ENCODE peak calls at places on chromosomes 16 and 17, in five cellular contexts. Q is PC-9, P is astrocyte, S is neuronal stem cell, H is MM.1S. U is an unnamed sample.

GRCh38 chr17:1275962-1276736 is 3.3 kb upstream of the TRARG1 start:
- DNase-seq in Q (peak), P (no peak), S (peak), H (peak), U (peak)

GRCh38 chr17:2240541-2240940 is 63.0 kb downstream of the SMG6 start:
- DNase-seq in Q (no peak), P (no peak), S (no peak), H (no peak), U (no peak)

GRCh38 chr17:30433514-30433913 is 43.7 kb upstream of the GOSR1 start:
- DNase-seq in Q (peak), P (peak), S (no peak), H (no peak), U (peak)

GRCh38 chr17:57420674-57421392 is 164.5 kb downstream of the MSI2 start:
- DNase-seq in Q (no peak), P (no peak), S (no peak), H (no peak), U (peak)

GRCh38 chr16:9364721-9365693 is 273.6 kb downstream of the HAPSTR1 start:
- DNase-seq in Q (no peak), P (no peak), S (no peak), H (no peak), U (peak)

GRCh38 chr16:19450186-19450585 is 32.5 kb downstream of the TMC5 start:
- DNase-seq in Q (no peak), P (no peak), S (no peak), H (no peak), U (no peak)

GRCh38 chr17:39674702-39675389 is 6.6 kb downstream of the PNMT start:
- DNase-seq in Q (peak), P (no peak), S (no peak), H (no peak), U (peak)

GRCh38 chr17:34308376-34308775 is 10.9 kb upstream of the CCL8 start:
- DNase-seq in Q (no peak), P (no peak), S (no peak), H (no peak), U (no peak)

GRCh38 chr17:79811036-79811887 is 14.4 kb upstream of the CBX8 start:
- DNase-seq in Q (no peak), P (no peak), S (no peak), H (no peak), U (peak)

GRCh38 chr16:27980076-27980775 is 83.3 kb downstream of the GSG1L start:
- DNase-seq in Q (no peak), P (no peak), S (no peak), H (no peak), U (no peak)

GRCh38 chr17:34307110-34307509 is 12.1 kb upstream of the CCL8 start:
- DNase-seq in Q (no peak), P (no peak), S (no peak), H (no peak), U (no peak)

GRCh38 chr16:3157229-3158013 is 22.6 kb downstream of the ZNF213 start:
- DNase-seq in Q (peak), P (peak), S (peak), H (no peak), U (peak)

GRCh38 chr17:63645775-63646491 is 23.7 kb downstream of the MAP3K3 start:
- DNase-seq in Q (peak), P (peak), S (no peak), H (no peak), U (no peak)

GRCh38 chr17:59643159-59643857 is 23.6 kb downstream of the CLTC start:
- DNase-seq in Q (no peak), P (peak), S (no peak), H (no peak), U (no peak)

GRCh38 chr17:1122681-1123396 is 56.9 kb downstream of the ABR start:
- DNase-seq in Q (peak), P (peak), S (no peak), H (peak), U (peak)

GRCh38 chr17:70242781-70243437 is 73.6 kb downstream of the KCNJ2 start:
- DNase-seq in Q (no peak), P (peak), S (no peak), H (no peak), U (no peak)

GRCh38 chr17:44878627-44879221 is 20.5 kb downstream of the EFTUD2 start:
- DNase-seq in Q (no peak), P (peak), S (no peak), H (peak), U (peak)

GRCh38 chr16:81810894-81811538 is 31.9 kb downstream of the PLCG2 start:
- DNase-seq in Q (no peak), P (no peak), S (no peak), H (peak), U (no peak)

GRCh38 chr16:68083861-68084503 is 1.2 kb upstream of the NFATC3 start:
- DNase-seq in Q (peak), P (peak), S (peak), H (no peak), U (peak)

GRCh38 chr17:41451154-41451728 is 10.5 kb upstream of the KRT38 start:
- DNase-seq in Q (no peak), P (peak), S (no peak), H (no peak), U (no peak)

GRCh38 chr17:40936437-40936971 is 942 bp downstream of the KRT23 start:
- DNase-seq in Q (no peak), P (no peak), S (no peak), H (no peak), U (peak)

GRCh38 chr17:61196302-61196704 is 203.3 kb upstream of the TBX2 start:
- DNase-seq in Q (no peak), P (no peak), S (no peak), H (no peak), U (no peak)

GRCh38 chr17:32490101-32490482 is 3.3 kb downstream of the CDK5R1 start:
- DNase-seq in Q (no peak), P (no peak), S (no peak), H (no peak), U (no peak)

GRCh38 chr17:32493581-32494513 is 7.1 kb downstream of the CDK5R1 start:
- DNase-seq in Q (no peak), P (no peak), S (no peak), H (no peak), U (no peak)

GRCh38 chr17:32491371-32492280 is 4.8 kb downstream of the CDK5R1 start:
- DNase-seq in Q (no peak), P (no peak), S (no peak), H (no peak), U (no peak)

GRCh38 chr17:32492648-32493289 is 6.0 kb downstream of the CDK5R1 start:
- DNase-seq in Q (no peak), P (no peak), S (no peak), H (no peak), U (no peak)

DNA sequence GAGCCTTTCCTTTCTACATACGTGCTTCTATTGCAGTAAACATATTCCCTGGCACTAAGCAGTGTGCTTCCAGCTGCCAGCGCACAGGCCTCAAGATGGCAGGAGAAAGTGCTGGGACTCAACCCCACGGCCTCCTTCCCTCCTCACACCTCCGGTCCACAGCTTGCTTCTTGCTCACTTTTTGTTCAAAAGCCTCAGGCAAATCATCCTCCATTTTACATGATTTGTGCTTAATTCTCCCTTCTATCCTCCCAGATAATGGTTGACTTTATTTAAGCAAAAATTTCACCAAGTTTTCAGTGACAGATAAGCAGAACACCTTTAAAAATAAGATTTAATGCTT is 5.5 kb downstream of the CDK5R1 start:
- DNase-seq in Q (no peak), P (no peak), S (no peak), H (no peak), U (no peak)
- H3K4me2 ChIP-seq in Q (no peak), P (no peak), S (no peak), H (no peak), U (no peak)

GRCh38 chr16:57617604-57618111 is 10.8 kb upstream of the ADGRG1 start:
- DNase-seq in Q (no peak), P (no peak), S (no peak), H (no peak), U (no peak)

GRCh38 chr16:57618306-57619132 is 9.9 kb upstream of the ADGRG1 start:
- DNase-seq in Q (peak), P (no peak), S (no peak), H (no peak), U (no peak)

GRCh38 chr16:57619606-57620315 is 8.7 kb upstream of the ADGRG1 start:
- DNase-seq in Q (peak), P (no peak), S (no peak), H (peak), U (peak)

GRCh38 chr16:57620316-57621231 is 7.9 kb upstream of the ADGRG1 start:
- DNase-seq in Q (peak), P (no peak), S (no peak), H (no peak), U (peak)

DNA sequence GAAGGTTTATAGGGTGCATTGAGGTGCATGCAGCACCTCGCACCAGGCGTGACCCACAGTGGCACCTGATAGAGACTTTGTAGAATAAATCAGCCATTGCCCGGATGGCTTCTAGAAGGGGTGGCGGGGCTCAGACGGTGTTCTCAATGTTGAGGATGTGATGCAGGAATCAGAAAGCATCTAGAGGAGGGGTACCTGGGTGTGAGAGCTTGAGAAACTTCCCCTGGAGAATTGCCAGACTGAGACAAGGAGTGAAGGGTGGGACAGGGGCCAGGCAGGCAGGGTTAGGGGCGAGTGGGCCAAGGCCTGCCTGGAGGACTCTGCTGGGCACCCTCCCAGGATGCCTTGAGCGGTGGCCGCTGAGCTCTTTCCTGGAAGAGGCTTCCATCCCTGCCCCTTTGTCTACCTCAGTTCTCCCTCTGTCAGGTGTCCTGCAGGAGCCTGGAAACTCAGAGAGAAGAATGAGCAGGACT is 9.3 kb upstream of the ADGRG1 start:
- DNase-seq in Q (no peak), P (no peak), S (no peak), H (no peak), U (no peak)
- H2AFZ ChIP-seq in Q (no peak), P (no peak), S (peak), H (no peak), U (no peak)

DNA sequence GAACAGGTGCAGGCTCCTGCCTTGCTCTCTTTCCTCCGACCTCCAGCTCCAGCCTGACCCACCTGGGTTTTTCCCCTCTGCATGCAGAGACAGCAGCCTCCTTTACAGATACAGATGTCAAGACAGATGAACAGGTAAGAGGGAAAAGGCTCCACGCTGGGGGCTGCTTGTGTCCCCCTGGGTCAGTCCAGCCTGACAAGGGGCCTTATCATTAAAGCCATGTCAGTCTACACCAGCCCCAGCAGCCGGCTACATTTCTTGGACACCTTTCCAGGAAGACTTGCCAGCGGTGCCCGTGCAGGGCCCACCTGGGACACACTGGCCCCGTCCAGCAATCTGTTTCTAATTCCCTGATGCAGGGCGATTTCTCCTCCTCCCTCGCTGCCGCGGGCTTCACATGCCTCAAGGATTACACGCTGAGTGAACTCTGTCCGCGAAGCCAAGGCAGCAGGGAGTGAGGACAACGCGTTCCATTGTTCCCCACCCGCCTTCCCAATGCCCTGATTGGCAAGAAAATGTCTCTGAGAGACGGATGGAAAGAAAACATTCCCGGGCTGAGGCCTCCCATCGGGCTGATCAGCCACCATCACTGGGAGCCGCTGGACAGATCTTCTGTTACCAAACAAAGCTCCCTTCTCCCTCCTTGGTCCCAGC is 184.7 kb downstream of the C16orf95 start:
- DNase-seq in Q (no peak), P (peak), S (peak), H (no peak), U (peak)
- H3K4me2 ChIP-seq in Q (peak), P (peak), S (peak), H (no peak), U (no peak)

GRCh38 chr16:73047536-73048291 is at the start of gene ZFHX3:
- DNase-seq in Q (peak), P (no peak), S (no peak), H (peak), U (peak)
- H2AFZ ChIP-seq in Q (peak), P (peak), S (peak), H (peak), U (peak)

DNA sequence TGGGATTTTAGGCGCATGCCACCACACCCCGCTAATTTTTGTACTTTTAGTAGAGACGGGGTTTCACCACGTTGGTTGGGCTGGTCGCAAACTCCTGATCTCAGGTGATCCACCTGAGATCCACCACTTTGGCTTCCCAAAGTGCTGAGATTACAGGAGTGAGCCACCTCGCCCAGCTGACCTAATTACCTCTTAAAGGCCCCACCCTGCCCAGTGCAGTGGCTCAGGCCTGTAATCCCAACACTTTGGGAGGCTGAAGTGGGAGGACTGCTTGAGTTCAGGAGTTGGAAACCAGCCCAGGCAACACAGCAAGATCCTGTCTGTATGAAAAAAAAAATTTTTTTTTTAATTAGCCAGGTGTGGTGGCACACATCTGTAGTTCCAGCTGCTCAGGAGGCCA is 2.9 kb upstream of the COASY start:
- DNase-seq in Q (no peak), P (no peak), S (no peak), H (no peak), U (no peak)
- H3K4me2 ChIP-seq in Q (no peak), P (no peak), S (no peak), H (no peak), U (no peak)